ENCODE peak calls at places on chromosomes 1 and 21, in six cellular contexts. B, E, O, Z, F and X are unnamed samples.

GRCh38 chr1:221868894-221869293 is 127.0 kb upstream of the DUSP10 start:
- DNase-seq in Z (peak; percentile 72), E (no peak), O (peak; percentile 83), B (peak; percentile 92), F (no peak), X (no peak)

GRCh38 chr1:219236933-219237610 is 63.4 kb downstream of the LYPLAL1 start:
- DNase-seq in O (no peak), B (no peak), F (no peak), E (no peak), Z (no peak), X (no peak)

GRCh38 chr1:223700942-223701637 is 11.2 kb upstream of the CAPN2 start:
- DNase-seq in Z (no peak), O (peak; percentile 98), B (peak; percentile 26), F (peak; percentile 36), E (no peak), X (peak; percentile 96)

GRCh38 chr21:31348188-31348587 is 4.1 kb upstream of the TIAM1 start:
- DNase-seq in Z (no peak), O (no peak), F (no peak), B (no peak), E (no peak), X (no peak)

GRCh38 chr1:19308509-19308907 is 3.4 kb downstream of the AKR7A2 start:
- DNase-seq in B (no peak), Z (no peak), O (no peak), F (no peak), E (no peak), X (no peak)

GRCh38 chr1:26220199-26220912 is 13.6 kb upstream of the CEP85 start:
- DNase-seq in Z (no peak), O (no peak), F (no peak), B (peak; percentile 66), E (no peak), X (no peak)

GRCh38 chr1:198636391-198636790 is 2.4 kb upstream of the PTPRC start:
- DNase-seq in Z (no peak), O (no peak), E (no peak), B (peak; percentile 24), F (no peak), X (no peak)

GRCh38 chr1:156852414-156852874 is 6.5 kb downstream of the INSRR start:
- DNase-seq in Z (peak; percentile 76), B (peak; percentile 100), E (no peak), F (peak; percentile 39), O (peak; percentile 48), X (peak; percentile 21)